ENCODE peak calls at places on chromosomes 16 and 17, in five cellular contexts. S is activated T-cell treated with anti-CD3 and anti-CD28 coated beads for 24 hours; J is activated naive CD4-positive, alpha-beta T cell treated with anti-CD3 and anti-CD28 coated beads, Interleukin-2, amount 10 ng/mL, durations not matched to agents 7 days and 5 days; U is tibial artery; I is adrenal gland. R is an unnamed sample.

GRCh38 chr17:6186998-6187397 is 116.8 kb downstream of the WSCD1 start:
- DNase-seq in S (no peak), J (no peak), U (no peak), I (no peak), R (no peak)

GRCh38 chr17:64707077-64707591 is 45.0 kb upstream of the SMURF2 start:
- DNase-seq in S (no peak), J (no peak), U (peak; percentile 95), I (peak; percentile 80), R (no peak)

GRCh38 chr17:39167492-39167891 is 1.5 kb upstream of the ARL5C start:
- DNase-seq in S (no peak), J (no peak), U (no peak), I (no peak), R (no peak)

GRCh38 chr16:56331915-56332314 is 93.4 kb downstream of the AMFR start:
- DNase-seq in S (no peak), J (no peak), U (no peak), I (no peak), R (no peak)

GRCh38 chr16:50400967-50401348 is 32.2 kb upstream of the BRD7 start:
- DNase-seq in S (no peak), J (no peak), U (no peak), I (no peak), R (no peak)

GRCh38 chr17:82200743-82201497 is 11.7 kb downstream of the CCDC57 start:
- DNase-seq in S (peak; percentile 60), J (peak; percentile 81), U (no peak), I (no peak), R (no peak)

GRCh38 chr17:2171725-2172446 is 117.0 kb downstream of the HIC1 start:
- DNase-seq in S (no peak), J (no peak), U (peak; percentile 75), I (peak; percentile 78), R (peak; percentile 28)

GRCh38 chr16:63978240-63978639 is 1143.6 kb downstream of the CDH11 start:
- DNase-seq in S (no peak), J (no peak), U (no peak), I (no peak), R (no peak)

GRCh38 chr16:70750893-70751467 is 50.0 kb downstream of the VAC14 start:
- DNase-seq in S (no peak), J (peak; percentile 44), U (peak; percentile 86), I (peak; percentile 55), R (no peak)

GRCh38 chr17:74332017-74332650 is 6.1 kb downstream of the KIF19 start:
- DNase-seq in S (no peak), J (no peak), U (no peak), I (no peak), R (peak; percentile 70)

R was measured in NCI-H510A.